ENCODE peak calls at places on chromosome 7, in nine cellular contexts. One of them, this sample, is unnamed.

GRCh38 chr7:24587853-24588252 is 14.6 kb downstream of the PALS2 start:
- DNase-seq in body of pancreas: no peak
- DNase-seq in astrocyte of the spinal cord: no peak
- DNase-seq in GM12865: peak
- DNase-seq in OCI-LY7: peak
- DNase-seq in gastrocnemius medialis: no peak
- DNase-seq in SK-N-SH: no peak
- DNase-seq in AG09309: no peak
- DNase-seq in fibroblast of the aortic adventitia: peak
- DNase-seq in this sample: peak

GRCh38 chr7:133344275-133344674 is 91.4 kb downstream of the EXOC4 start:
- DNase-seq in body of pancreas: no peak
- DNase-seq in astrocyte of the spinal cord: peak
- DNase-seq in GM12865: peak
- DNase-seq in OCI-LY7: no peak
- DNase-seq in gastrocnemius medialis: no peak
- DNase-seq in SK-N-SH: peak
- DNase-seq in AG09309: no peak
- DNase-seq in fibroblast of the aortic adventitia: peak
- DNase-seq in this sample: no peak

GRCh38 chr7:100585511-100586265 is at the start of gene LRCH4:
- DNase-seq in body of pancreas: peak
- DNase-seq in astrocyte of the spinal cord: no peak
- DNase-seq in GM12865: peak
- DNase-seq in OCI-LY7: peak
- DNase-seq in gastrocnemius medialis: no peak
- DNase-seq in SK-N-SH: peak
- DNase-seq in AG09309: no peak
- DNase-seq in fibroblast of the aortic adventitia: no peak
- DNase-seq in this sample: no peak

GRCh38 chr7:157502701-157503111 is 165.9 kb downstream of the DNAJB6 start:
- DNase-seq in body of pancreas: no peak
- DNase-seq in astrocyte of the spinal cord: peak
- DNase-seq in GM12865: peak
- DNase-seq in OCI-LY7: no peak
- DNase-seq in gastrocnemius medialis: no peak
- DNase-seq in SK-N-SH: no peak
- DNase-seq in AG09309: no peak
- DNase-seq in fibroblast of the aortic adventitia: no peak
- DNase-seq in this sample: peak

GRCh38 chr7:30222519-30223213 is 61.7 kb upstream of the ZNRF2 start:
- DNase-seq in body of pancreas: no peak
- DNase-seq in astrocyte of the spinal cord: no peak
- DNase-seq in GM12865: peak
- DNase-seq in OCI-LY7: no peak
- DNase-seq in gastrocnemius medialis: no peak
- DNase-seq in SK-N-SH: no peak
- DNase-seq in AG09309: no peak
- DNase-seq in fibroblast of the aortic adventitia: no peak
- DNase-seq in this sample: no peak

GRCh38 chr7:2049111-2049781 is 183.5 kb downstream of the MAD1L1 start:
- DNase-seq in body of pancreas: no peak
- DNase-seq in astrocyte of the spinal cord: no peak
- DNase-seq in GM12865: no peak
- DNase-seq in OCI-LY7: no peak
- DNase-seq in gastrocnemius medialis: no peak
- DNase-seq in SK-N-SH: no peak
- DNase-seq in AG09309: no peak
- DNase-seq in fibroblast of the aortic adventitia: no peak
- DNase-seq in this sample: no peak

GRCh38 chr7:101163281-101164070 is 1.9 kb downstream of the VGF start:
- DNase-seq in body of pancreas: peak
- DNase-seq in astrocyte of the spinal cord: no peak
- DNase-seq in GM12865: peak
- DNase-seq in OCI-LY7: no peak
- DNase-seq in gastrocnemius medialis: no peak
- DNase-seq in SK-N-SH: peak
- DNase-seq in AG09309: no peak
- DNase-seq in fibroblast of the aortic adventitia: no peak
- DNase-seq in this sample: no peak

GRCh38 chr7:111004297-111004901 is 86.5 kb upstream of the LRRN3 start:
- DNase-seq in body of pancreas: no peak
- DNase-seq in astrocyte of the spinal cord: no peak
- DNase-seq in GM12865: no peak
- DNase-seq in OCI-LY7: no peak
- DNase-seq in gastrocnemius medialis: no peak
- DNase-seq in SK-N-SH: no peak
- DNase-seq in AG09309: no peak
- DNase-seq in fibroblast of the aortic adventitia: no peak
- DNase-seq in this sample: no peak

GRCh38 chr7:50739744-50740455 is 42.8 kb downstream of the GRB10 start:
- DNase-seq in body of pancreas: no peak
- DNase-seq in astrocyte of the spinal cord: no peak
- DNase-seq in GM12865: peak
- DNase-seq in OCI-LY7: no peak
- DNase-seq in gastrocnemius medialis: no peak
- DNase-seq in SK-N-SH: no peak
- DNase-seq in AG09309: no peak
- DNase-seq in fibroblast of the aortic adventitia: no peak
- DNase-seq in this sample: peak

GRCh38 chr7:69643708-69644445 is 45.6 kb downstream of the AUTS2 start:
- DNase-seq in body of pancreas: no peak
- DNase-seq in astrocyte of the spinal cord: no peak
- DNase-seq in GM12865: no peak
- DNase-seq in OCI-LY7: no peak
- DNase-seq in gastrocnemius medialis: no peak
- DNase-seq in SK-N-SH: no peak
- DNase-seq in AG09309: no peak
- DNase-seq in fibroblast of the aortic adventitia: no peak
- DNase-seq in this sample: no peak

GRCh38 chr7:1454471-1455065 is 4.7 kb downstream of the MICALL2 start:
- DNase-seq in body of pancreas: no peak
- DNase-seq in astrocyte of the spinal cord: no peak
- DNase-seq in GM12865: no peak
- DNase-seq in OCI-LY7: no peak
- DNase-seq in gastrocnemius medialis: no peak
- DNase-seq in SK-N-SH: no peak
- DNase-seq in AG09309: no peak
- DNase-seq in fibroblast of the aortic adventitia: no peak
- DNase-seq in this sample: no peak

GRCh38 chr7:140054751-140055150 is 8.0 kb downstream of the PARP12 start:
- DNase-seq in body of pancreas: no peak
- DNase-seq in astrocyte of the spinal cord: no peak
- DNase-seq in GM12865: no peak
- DNase-seq in OCI-LY7: no peak
- DNase-seq in gastrocnemius medialis: no peak
- DNase-seq in SK-N-SH: no peak
- DNase-seq in AG09309: no peak
- DNase-seq in fibroblast of the aortic adventitia: no peak
- DNase-seq in this sample: no peak

GRCh38 chr7:99109108-99110051 is 34.5 kb downstream of the SMURF1 start:
- DNase-seq in body of pancreas: no peak
- DNase-seq in astrocyte of the spinal cord: no peak
- DNase-seq in GM12865: no peak
- DNase-seq in OCI-LY7: no peak
- DNase-seq in gastrocnemius medialis: no peak
- DNase-seq in SK-N-SH: peak
- DNase-seq in AG09309: no peak
- DNase-seq in fibroblast of the aortic adventitia: peak
- DNase-seq in this sample: peak

GRCh38 chr7:95396136-95397032 is at the start of gene PON3:
- DNase-seq in body of pancreas: peak
- DNase-seq in astrocyte of the spinal cord: no peak
- DNase-seq in GM12865: no peak
- DNase-seq in OCI-LY7: no peak
- DNase-seq in gastrocnemius medialis: no peak
- DNase-seq in SK-N-SH: no peak
- DNase-seq in AG09309: no peak
- DNase-seq in fibroblast of the aortic adventitia: no peak
- DNase-seq in this sample: no peak

GRCh38 chr7:44224951-44225565 is 24.3 kb downstream of the YKT6 start:
- DNase-seq in body of pancreas: no peak
- DNase-seq in astrocyte of the spinal cord: no peak
- DNase-seq in GM12865: no peak
- DNase-seq in OCI-LY7: no peak
- DNase-seq in gastrocnemius medialis: no peak
- DNase-seq in SK-N-SH: peak
- DNase-seq in AG09309: no peak
- DNase-seq in fibroblast of the aortic adventitia: no peak
- DNase-seq in this sample: no peak

GRCh38 chr7:43554423-43554822 is 28.5 kb upstream of the STK17A start:
- DNase-seq in body of pancreas: no peak
- DNase-seq in astrocyte of the spinal cord: no peak
- DNase-seq in GM12865: no peak
- DNase-seq in OCI-LY7: no peak
- DNase-seq in gastrocnemius medialis: no peak
- DNase-seq in SK-N-SH: no peak
- DNase-seq in AG09309: no peak
- DNase-seq in fibroblast of the aortic adventitia: no peak
- DNase-seq in this sample: peak

GRCh38 chr7:33195264-33195663 is 65.9 kb downstream of the BBS9 start:
- DNase-seq in body of pancreas: no peak
- DNase-seq in astrocyte of the spinal cord: peak
- DNase-seq in GM12865: no peak
- DNase-seq in OCI-LY7: no peak
- DNase-seq in gastrocnemius medialis: no peak
- DNase-seq in SK-N-SH: no peak
- DNase-seq in AG09309: peak
- DNase-seq in fibroblast of the aortic adventitia: peak
- DNase-seq in this sample: no peak

GRCh38 chr7:95922191-95922590 is 149.8 kb downstream of the DYNC1I1 start:
- DNase-seq in body of pancreas: no peak
- DNase-seq in astrocyte of the spinal cord: no peak
- DNase-seq in GM12865: no peak
- DNase-seq in OCI-LY7: no peak
- DNase-seq in gastrocnemius medialis: no peak
- DNase-seq in SK-N-SH: no peak
- DNase-seq in AG09309: peak
- DNase-seq in fibroblast of the aortic adventitia: peak
- DNase-seq in this sample: no peak

GRCh38 chr7:157690058-157690832 is 353.4 kb downstream of the DNAJB6 start:
- DNase-seq in body of pancreas: peak
- DNase-seq in astrocyte of the spinal cord: no peak
- DNase-seq in GM12865: no peak
- DNase-seq in OCI-LY7: no peak
- DNase-seq in gastrocnemius medialis: no peak
- DNase-seq in SK-N-SH: peak
- DNase-seq in AG09309: no peak
- DNase-seq in fibroblast of the aortic adventitia: no peak
- DNase-seq in this sample: no peak

DNA sequence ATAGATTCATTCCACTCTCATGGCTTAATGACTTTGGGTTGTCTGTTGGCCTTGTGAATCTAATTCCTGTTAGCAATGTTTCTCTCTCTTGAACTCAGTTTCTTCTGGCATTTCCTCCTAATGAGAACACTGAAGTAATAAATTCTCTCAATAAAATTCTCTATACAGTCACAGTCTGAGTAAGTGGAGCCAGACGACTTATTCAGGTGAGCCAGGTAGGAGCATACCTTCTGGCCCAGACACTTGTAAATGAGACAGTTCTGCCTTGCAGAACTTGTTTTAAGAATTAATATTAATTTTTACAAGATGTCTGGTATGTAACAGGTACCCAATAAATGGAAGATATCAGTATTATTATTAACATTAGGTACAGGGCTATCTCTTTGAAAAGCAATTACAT is 28.6 kb upstream of the AGR2 start:
- DNase-seq in body of pancreas: no peak
- DNase-seq in astrocyte of the spinal cord: no peak
- DNase-seq in GM12865: no peak
- DNase-seq in OCI-LY7: no peak
- DNase-seq in gastrocnemius medialis: no peak
- DNase-seq in SK-N-SH: no peak
- DNase-seq in AG09309: no peak
- DNase-seq in fibroblast of the aortic adventitia: no peak
- DNase-seq in this sample: no peak
- H3K4me3 ChIP-seq in body of pancreas: no peak
- H3K4me3 ChIP-seq in astrocyte of the spinal cord: no peak
- H3K4me3 ChIP-seq in GM12865: no peak
- H3K4me3 ChIP-seq in OCI-LY7: no peak
- H3K4me3 ChIP-seq in gastrocnemius medialis: no peak
- H3K4me3 ChIP-seq in SK-N-SH: no peak
- H3K4me3 ChIP-seq in AG09309: no peak
- H3K4me3 ChIP-seq in fibroblast of the aortic adventitia: no peak
- H3K4me3 ChIP-seq in this sample: no peak

DNA sequence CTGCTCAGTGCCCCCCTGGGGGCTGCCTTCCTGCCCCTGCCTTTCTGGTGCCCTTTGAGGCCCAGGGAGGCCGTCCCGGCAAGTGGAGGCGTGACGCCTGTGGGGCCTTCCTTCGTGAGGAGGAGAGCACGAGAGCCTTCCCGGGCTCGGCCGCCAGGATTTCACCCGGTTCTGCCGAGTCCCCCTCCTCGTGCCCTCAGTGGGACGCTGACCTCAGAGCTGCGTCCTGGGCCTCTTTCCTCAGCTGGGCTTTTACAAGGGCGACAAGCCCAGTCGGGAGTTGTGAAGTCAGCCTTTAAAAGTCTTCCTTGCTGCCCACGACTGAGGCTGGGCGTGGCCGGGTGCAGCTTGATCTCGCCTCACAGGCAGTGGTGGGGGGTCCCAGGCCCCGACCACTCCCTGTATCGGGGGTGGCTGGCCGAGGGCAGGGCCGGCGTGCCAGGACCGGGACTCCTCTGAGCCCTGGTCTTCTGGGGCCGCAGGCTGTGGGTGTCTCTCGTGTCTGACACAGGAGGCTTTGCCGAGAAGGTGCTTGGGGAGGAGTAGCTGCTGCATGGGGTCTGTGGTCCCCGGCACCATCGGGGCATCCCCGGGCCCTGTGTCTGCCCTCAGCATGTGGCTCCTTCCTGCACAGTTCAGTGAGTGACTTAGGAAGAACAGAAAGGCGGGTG is 41.8 kb downstream of the FAM20C start:
- DNase-seq in body of pancreas: no peak
- DNase-seq in astrocyte of the spinal cord: peak
- DNase-seq in GM12865: no peak
- DNase-seq in OCI-LY7: no peak
- DNase-seq in gastrocnemius medialis: no peak
- DNase-seq in SK-N-SH: no peak
- DNase-seq in AG09309: no peak
- DNase-seq in fibroblast of the aortic adventitia: peak
- DNase-seq in this sample: no peak
- H3K4me3 ChIP-seq in body of pancreas: no peak
- H3K4me3 ChIP-seq in astrocyte of the spinal cord: no peak
- H3K4me3 ChIP-seq in GM12865: no peak
- H3K4me3 ChIP-seq in OCI-LY7: no peak
- H3K4me3 ChIP-seq in gastrocnemius medialis: peak
- H3K4me3 ChIP-seq in SK-N-SH: no peak
- H3K4me3 ChIP-seq in AG09309: no peak
- H3K4me3 ChIP-seq in fibroblast of the aortic adventitia: no peak
- H3K4me3 ChIP-seq in this sample: no peak

GRCh38 chr7:131188367-131189339 is 139.0 kb upstream of the MKLN1 start:
- DNase-seq in body of pancreas: peak
- DNase-seq in astrocyte of the spinal cord: peak
- DNase-seq in GM12865: peak
- DNase-seq in OCI-LY7: no peak
- DNase-seq in gastrocnemius medialis: peak
- DNase-seq in SK-N-SH: no peak
- DNase-seq in AG09309: peak
- DNase-seq in fibroblast of the aortic adventitia: peak
- DNase-seq in this sample: peak
- H3K4me3 ChIP-seq in body of pancreas: no peak
- H3K4me3 ChIP-seq in astrocyte of the spinal cord: no peak
- H3K4me3 ChIP-seq in GM12865: no peak
- H3K4me3 ChIP-seq in OCI-LY7: no peak
- H3K4me3 ChIP-seq in gastrocnemius medialis: no peak
- H3K4me3 ChIP-seq in SK-N-SH: no peak
- H3K4me3 ChIP-seq in AG09309: no peak
- H3K4me3 ChIP-seq in fibroblast of the aortic adventitia: no peak
- H3K4me3 ChIP-seq in this sample: no peak

GRCh38 chr7:55569269-55569663 is 3.0 kb downstream of the VOPP1 start:
- DNase-seq in body of pancreas: no peak
- DNase-seq in astrocyte of the spinal cord: no peak
- DNase-seq in GM12865: peak
- DNase-seq in OCI-LY7: peak
- DNase-seq in gastrocnemius medialis: no peak
- DNase-seq in SK-N-SH: peak
- DNase-seq in AG09309: no peak
- DNase-seq in fibroblast of the aortic adventitia: no peak
- DNase-seq in this sample: no peak
- H3K4me3 ChIP-seq in body of pancreas: no peak
- H3K4me3 ChIP-seq in astrocyte of the spinal cord: no peak
- H3K4me3 ChIP-seq in GM12865: peak
- H3K4me3 ChIP-seq in OCI-LY7: peak
- H3K4me3 ChIP-seq in gastrocnemius medialis: no peak
- H3K4me3 ChIP-seq in SK-N-SH: no peak
- H3K4me3 ChIP-seq in AG09309: no peak
- H3K4me3 ChIP-seq in fibroblast of the aortic adventitia: no peak
- H3K4me3 ChIP-seq in this sample: no peak

This sample was measured in Jurkat, Clone E6-1.